ENCODE peak calls at places on chromosomes 3 and 15, in six cellular contexts. K is MM.1S, U is lung, E is transverse colon, J is OCI-LY7, H is upper lobe of left lung. B is an unnamed sample.

GRCh38 chr3:99825239-99825638 is 7.6 kb downstream of the CMSS1 start:
- DNase-seq in K (no peak), U (no peak), E (no peak), J (no peak), H (no peak), B (no peak)

GRCh38 chr3:185215873-185216586 is 37.8 kb downstream of the EHHADH start:
- DNase-seq in K (peak; percentile 67), U (no peak), E (no peak), J (peak; percentile 15), H (no peak), B (no peak)

GRCh38 chr15:39079296-39079834 is 501.5 kb upstream of the THBS1 start:
- DNase-seq in K (no peak), U (no peak), E (peak; percentile 47), J (no peak), H (no peak), B (no peak)

GRCh38 chr15:83057660-83058376 is 9.2 kb downstream of the BTBD1 start:
- DNase-seq in K (no peak), U (no peak), E (no peak), J (no peak), H (no peak), B (no peak)

GRCh38 chr3:45552773-45553371 is 41.7 kb upstream of the LIMD1 start:
- DNase-seq in K (no peak), U (no peak), E (no peak), J (no peak), H (no peak), B (no peak)

GRCh38 chr3:8201886-8202285 is 299.7 kb upstream of the LMCD1 start:
- DNase-seq in K (no peak), U (no peak), E (no peak), J (no peak), H (no peak), B (no peak)

GRCh38 chr3:70973558-70973957 is 610.0 kb downstream of the FOXP1 start:
- DNase-seq in K (no peak), U (no peak), E (no peak), J (no peak), H (no peak), B (no peak)

GRCh38 chr15:84878504-84878903 is 6.0 kb upstream of the SLC28A1 start:
- DNase-seq in K (peak; percentile 43), U (peak; percentile 66), E (peak; percentile 79), J (peak; percentile 68), H (no peak), B (peak; percentile 35)

GRCh38 chr15:42151012-42151615 is 5.3 kb downstream of the PLA2G4F start:
- DNase-seq in K (no peak), U (no peak), E (no peak), J (no peak), H (peak; percentile 29), B (no peak)

GRCh38 chr3:109899930-109900329 is 562.6 kb upstream of the DPPA4 start:
- DNase-seq in K (no peak), U (no peak), E (no peak), J (no peak), H (no peak), B (no peak)

GRCh38 chr3:109900774-109901173 is 563.4 kb upstream of the DPPA4 start:
- DNase-seq in K (no peak), U (no peak), E (no peak), J (no peak), H (no peak), B (no peak)

GRCh38 chr3:109902549-109902948 is 565.2 kb upstream of the DPPA4 start:
- DNase-seq in K (no peak), U (no peak), E (no peak), J (no peak), H (no peak), B (no peak)

GRCh38 chr3:109897734-109898133 is 560.4 kb upstream of the DPPA4 start:
- DNase-seq in K (no peak), U (no peak), E (no peak), J (no peak), H (no peak), B (no peak)

GRCh38 chr3:109903100-109903499 is 565.8 kb upstream of the DPPA4 start:
- DNase-seq in K (no peak), U (no peak), E (no peak), J (no peak), H (no peak), B (no peak)
- TF ChIP-seq CTCF in K (no peak), U (no peak), E (no peak), J (no peak), H (no peak), B (no peak)

DNA sequence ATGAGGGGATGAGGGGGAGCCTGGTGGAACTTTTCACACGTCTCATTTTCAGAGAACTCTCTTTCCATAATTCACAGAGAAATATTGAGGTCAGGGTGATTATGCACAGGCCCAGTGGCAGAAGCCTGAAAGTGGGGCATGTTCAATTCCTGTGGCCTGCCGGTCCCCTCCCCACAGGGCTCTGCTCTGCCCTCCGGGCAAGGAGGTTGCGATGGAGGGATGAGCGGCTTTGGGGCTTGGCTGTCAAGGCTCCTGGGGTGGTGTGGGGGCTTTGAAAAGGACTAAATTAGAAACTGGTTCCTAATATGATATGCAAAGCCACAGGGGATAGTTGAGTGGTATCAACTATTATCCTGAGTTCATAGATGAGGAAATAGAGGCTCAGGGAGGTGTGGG is 9.2 kb upstream of the KY start:
- DNase-seq in K (no peak), U (no peak), E (no peak), J (no peak), H (no peak), B (no peak)
- H3K27ac ChIP-seq in K (no peak overlapping the region), U (peak overlapping the region; percentile 7), E (no peak overlapping the region), J (no peak overlapping the region), H (no peak overlapping the region), B (no peak overlapping the region)

DNA sequence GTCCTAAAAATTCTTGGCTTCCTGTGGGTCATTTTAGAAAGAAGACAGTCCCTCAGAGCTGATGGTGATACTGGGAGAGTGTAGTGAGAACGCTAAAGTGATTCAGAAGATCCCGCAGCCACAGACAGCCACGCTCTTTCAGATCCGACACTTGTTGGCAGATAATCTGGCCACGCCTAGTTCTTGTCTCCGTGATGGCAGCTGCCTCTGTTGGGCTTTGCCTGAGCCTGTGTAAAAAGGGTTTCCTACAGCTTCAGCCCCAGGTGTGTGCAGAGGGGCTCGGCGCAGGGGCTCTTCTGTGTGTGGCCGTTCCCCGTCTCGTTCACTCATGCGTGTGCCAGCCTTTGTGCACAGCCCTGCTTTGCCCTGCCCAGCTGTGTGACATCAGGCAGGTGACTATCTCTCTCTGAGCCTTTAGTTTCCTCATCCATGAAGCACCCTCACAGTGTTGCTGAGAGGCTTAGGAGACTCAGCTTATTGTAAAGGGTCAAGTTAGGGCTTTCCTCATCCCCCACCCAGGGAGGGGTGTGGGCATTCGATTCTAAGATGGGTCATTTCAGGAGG is 6.3 kb downstream of the IRAK2 start:
- DNase-seq in K (no peak), U (no peak), E (no peak), J (peak; percentile 90), H (no peak), B (no peak)
- TF ChIP-seq CTCF in K (no peak), U (no peak), E (no peak), J (no peak), H (no peak), B (no peak)

GRCh38 chr3:101913173-101913572 is 63.9 kb downstream of the NFKBIZ start:
- DNase-seq in K (no peak), U (no peak), E (no peak), J (no peak), H (no peak), B (no peak)
- H3K27ac ChIP-seq in K (no peak overlapping the region), U (no peak overlapping the region), E (no peak overlapping the region), J (no peak overlapping the region), H (no peak overlapping the region), B (no peak overlapping the region)

GRCh38 chr3:36210840-36211655 is 169.3 kb upstream of the STAC start:
- DNase-seq in K (peak; percentile 16), U (no peak), E (no peak), J (no peak), H (no peak), B (no peak)
- TF ChIP-seq CTCF in K (peak; percentile 25), U (no peak), E (no peak), J (no peak), H (no peak), B (no peak)

GRCh38 chr15:92925409-92925808 is 25.3 kb downstream of the CHD2 start:
- DNase-seq in K (no peak), U (no peak), E (no peak), J (no peak), H (no peak), B (no peak)

GRCh38 chr15:92920595-92921169 is 20.6 kb downstream of the CHD2 start:
- DNase-seq in K (no peak), U (no peak), E (no peak), J (no peak), H (no peak), B (no peak)

GRCh38 chr15:92921215-92922131 is 21.3 kb downstream of the CHD2 start:
- DNase-seq in K (no peak), U (no peak), E (no peak), J (no peak), H (no peak), B (no peak)

GRCh38 chr15:92922405-92923002 is 22.4 kb downstream of the CHD2 start:
- DNase-seq in K (no peak), U (no peak), E (no peak), J (peak; percentile 56), H (no peak), B (no peak)

GRCh38 chr15:92924216-92924615 is 24.1 kb downstream of the CHD2 start:
- DNase-seq in K (no peak), U (no peak), E (no peak), J (no peak), H (no peak), B (no peak)
- H3K27ac ChIP-seq in K (no peak overlapping the region), U (no peak overlapping the region), E (peak overlapping the region; percentile 67), J (no peak overlapping the region), H (peak overlapping the region; percentile 44), B (no peak overlapping the region)

GRCh38 chr15:73052679-73053397 is 575 bp downstream of the NEO1 start:
- DNase-seq in K (peak; percentile 59), U (peak; percentile 41), E (peak; percentile 62), J (peak; percentile 41), H (peak; percentile 41), B (peak; percentile 10)
- TF ChIP-seq CTCF in K (peak; percentile 52), U (no peak), E (no peak), J (peak; percentile 69), H (no peak), B (peak; percentile 39)

DNA sequence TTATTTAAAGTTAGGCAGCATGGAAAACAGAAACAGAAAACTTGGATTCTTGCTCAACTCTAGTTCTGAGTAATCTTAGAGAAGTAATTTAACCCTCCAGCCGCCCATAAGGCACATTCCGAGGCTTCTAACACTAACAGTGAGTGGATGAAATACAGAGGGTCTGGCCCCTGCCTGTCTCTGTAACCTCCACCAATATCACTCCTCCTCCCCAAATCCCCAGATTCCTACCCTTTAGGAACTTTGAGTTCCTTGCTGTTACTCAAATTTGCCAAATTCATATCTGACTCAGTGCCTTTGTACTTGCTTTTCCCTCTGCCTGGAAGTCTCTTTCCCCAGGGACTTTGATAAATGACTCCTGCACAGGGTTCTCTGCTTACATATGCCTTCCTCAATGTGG is 112.5 kb upstream of the TGFBR2 start:
- DNase-seq in K (no peak), U (no peak), E (no peak), J (no peak), H (no peak), B (no peak)
- H3K27ac ChIP-seq in K (no peak overlapping the region), U (no peak overlapping the region), E (peak overlapping the region; percentile 89), J (no peak overlapping the region), H (no peak overlapping the region), B (no peak overlapping the region)

DNA sequence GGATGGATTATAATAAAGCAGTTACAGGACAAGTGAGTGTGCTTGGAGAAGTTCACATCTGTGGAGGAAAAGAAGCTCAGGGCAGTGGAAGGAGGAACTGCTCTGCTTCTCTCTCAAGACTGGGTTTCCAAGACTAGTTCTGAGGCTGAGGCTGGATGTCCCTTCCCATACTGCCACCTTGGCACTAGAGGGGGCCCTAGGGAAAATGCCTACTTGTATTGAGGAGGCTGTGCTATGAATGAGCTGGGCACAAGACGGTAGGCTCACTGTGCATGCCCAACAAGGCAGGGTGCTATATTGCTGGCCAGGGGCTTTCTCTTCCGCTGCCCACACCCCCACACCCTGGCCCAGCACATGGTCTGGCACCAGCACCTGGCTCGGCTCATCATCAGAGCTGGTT is 65.2 kb downstream of the SLCO2A1 start:
- DNase-seq in K (no peak), U (no peak), E (no peak), J (no peak), H (no peak), B (no peak)
- TF ChIP-seq CTCF in K (no peak), U (no peak), E (no peak), J (peak; percentile 35), H (no peak), B (no peak)